ENCODE peak calls at places on chromosome 22, in six cellular contexts. One of them, this sample, is unnamed.

GRCh38 chr22:40426671-40427070 is 56.3 kb downstream of the SGSM3 start:
- DNase-seq in NB4: no peak
- DNase-seq in activated gamma-delta T cell treated with anti-CD3 and anti-CD28 coated beads, Interleukin-2, amount 50 U/mL, for 16 hours: no peak
- DNase-seq in AG04449: no peak
- DNase-seq in GM13976: no peak
- DNase-seq in activated CD4-positive, alpha-beta T cell treated with anti-CD3 and anti-CD28 coated beads for 36 hours: no peak
- DNase-seq in this sample: no peak

GRCh38 chr22:39814899-39815298 is 78.7 kb downstream of the ENTHD1 start:
- DNase-seq in NB4: peak
- DNase-seq in activated gamma-delta T cell treated with anti-CD3 and anti-CD28 coated beads, Interleukin-2, amount 50 U/mL, for 16 hours: no peak
- DNase-seq in AG04449: no peak
- DNase-seq in GM13976: no peak
- DNase-seq in activated CD4-positive, alpha-beta T cell treated with anti-CD3 and anti-CD28 coated beads for 36 hours: no peak
- DNase-seq in this sample: no peak

GRCh38 chr22:42275970-42276369 is 5.5 kb upstream of the TCF20 start:
- DNase-seq in NB4: no peak
- DNase-seq in activated gamma-delta T cell treated with anti-CD3 and anti-CD28 coated beads, Interleukin-2, amount 50 U/mL, for 16 hours: no peak
- DNase-seq in AG04449: no peak
- DNase-seq in GM13976: no peak
- DNase-seq in activated CD4-positive, alpha-beta T cell treated with anti-CD3 and anti-CD28 coated beads for 36 hours: no peak
- DNase-seq in this sample: no peak

GRCh38 chr22:36391648-36392047 is 3.9 kb upstream of the MYH9 start:
- DNase-seq in NB4: no peak
- DNase-seq in activated gamma-delta T cell treated with anti-CD3 and anti-CD28 coated beads, Interleukin-2, amount 50 U/mL, for 16 hours: no peak
- DNase-seq in AG04449: no peak
- DNase-seq in GM13976: no peak
- DNase-seq in activated CD4-positive, alpha-beta T cell treated with anti-CD3 and anti-CD28 coated beads for 36 hours: no peak
- DNase-seq in this sample: no peak

GRCh38 chr22:19122143-19122751 is at the start of gene DGCR2:
- DNase-seq in NB4: peak
- DNase-seq in activated gamma-delta T cell treated with anti-CD3 and anti-CD28 coated beads, Interleukin-2, amount 50 U/mL, for 16 hours: peak
- DNase-seq in AG04449: peak
- DNase-seq in GM13976: peak
- DNase-seq in activated CD4-positive, alpha-beta T cell treated with anti-CD3 and anti-CD28 coated beads for 36 hours: peak
- DNase-seq in this sample: peak

GRCh38 chr22:20610757-20611156 is 103.3 kb downstream of the MED15 start:
- DNase-seq in NB4: no peak
- DNase-seq in activated gamma-delta T cell treated with anti-CD3 and anti-CD28 coated beads, Interleukin-2, amount 50 U/mL, for 16 hours: no peak
- DNase-seq in AG04449: no peak
- DNase-seq in GM13976: no peak
- DNase-seq in activated CD4-positive, alpha-beta T cell treated with anti-CD3 and anti-CD28 coated beads for 36 hours: no peak
- DNase-seq in this sample: no peak

GRCh38 chr22:28031383-28031922 is 112.4 kb upstream of the PITPNB start:
- DNase-seq in NB4: no peak
- DNase-seq in activated gamma-delta T cell treated with anti-CD3 and anti-CD28 coated beads, Interleukin-2, amount 50 U/mL, for 16 hours: no peak
- DNase-seq in AG04449: no peak
- DNase-seq in GM13976: no peak
- DNase-seq in activated CD4-positive, alpha-beta T cell treated with anti-CD3 and anti-CD28 coated beads for 36 hours: no peak
- DNase-seq in this sample: no peak

GRCh38 chr22:44063462-44064371 is 39.6 kb downstream of the PARVB start:
- DNase-seq in NB4: peak
- DNase-seq in activated gamma-delta T cell treated with anti-CD3 and anti-CD28 coated beads, Interleukin-2, amount 50 U/mL, for 16 hours: no peak
- DNase-seq in AG04449: no peak
- DNase-seq in GM13976: no peak
- DNase-seq in activated CD4-positive, alpha-beta T cell treated with anti-CD3 and anti-CD28 coated beads for 36 hours: no peak
- DNase-seq in this sample: no peak

GRCh38 chr22:48796295-48797015 is 1031.2 kb downstream of the BRD1 start:
- DNase-seq in NB4: peak
- DNase-seq in activated gamma-delta T cell treated with anti-CD3 and anti-CD28 coated beads, Interleukin-2, amount 50 U/mL, for 16 hours: no peak
- DNase-seq in AG04449: no peak
- DNase-seq in GM13976: no peak
- DNase-seq in activated CD4-positive, alpha-beta T cell treated with anti-CD3 and anti-CD28 coated beads for 36 hours: no peak
- DNase-seq in this sample: no peak

GRCh38 chr22:46517255-46517761 is 20.1 kb downstream of the CELSR1 start:
- DNase-seq in NB4: no peak
- DNase-seq in activated gamma-delta T cell treated with anti-CD3 and anti-CD28 coated beads, Interleukin-2, amount 50 U/mL, for 16 hours: no peak
- DNase-seq in AG04449: no peak
- DNase-seq in GM13976: no peak
- DNase-seq in activated CD4-positive, alpha-beta T cell treated with anti-CD3 and anti-CD28 coated beads for 36 hours: no peak
- DNase-seq in this sample: no peak

This sample was measured in NCI-H1048.